ENCODE peak calls at places on chromosome 14, in five cellular contexts. One of them, this sample, is unnamed.

GRCh38 chr14:75273272-75274044 is 5.2 kb upstream of the FOS start:
- DNase-seq in neural crest cell: no peak
- DNase-seq in SK-N-SH: no peak
- DNase-seq in brain microvascular endothelial cell: peak
- DNase-seq in RWPE1: no peak
- DNase-seq in this sample: no peak

GRCh38 chr14:63508033-63508432 is 35.1 kb downstream of the PPP2R5E start:
- DNase-seq in neural crest cell: no peak
- DNase-seq in SK-N-SH: no peak
- DNase-seq in RWPE1: no peak
- DNase-seq in brain microvascular endothelial cell: no peak
- DNase-seq in this sample: no peak

GRCh38 chr14:33959692-33960151 is 8.8 kb upstream of the EGLN3 start:
- DNase-seq in brain microvascular endothelial cell: no peak
- DNase-seq in RWPE1: no peak
- DNase-seq in neural crest cell: no peak
- DNase-seq in SK-N-SH: peak
- DNase-seq in this sample: no peak

GRCh38 chr14:102318781-102319276 is 717 bp upstream of the ZNF839 start:
- DNase-seq in brain microvascular endothelial cell: no peak
- DNase-seq in RWPE1: no peak
- DNase-seq in neural crest cell: no peak
- DNase-seq in SK-N-SH: no peak
- DNase-seq in this sample: no peak

GRCh38 chr14:65360144-65360784 is 52.3 kb upstream of the FUT8 start:
- DNase-seq in neural crest cell: no peak
- DNase-seq in RWPE1: no peak
- DNase-seq in brain microvascular endothelial cell: no peak
- DNase-seq in SK-N-SH: peak
- DNase-seq in this sample: no peak

GRCh38 chr14:81311816-81312215 is 88.3 kb downstream of the STON2 start:
- DNase-seq in brain microvascular endothelial cell: no peak
- DNase-seq in SK-N-SH: no peak
- DNase-seq in RWPE1: peak
- DNase-seq in neural crest cell: no peak
- DNase-seq in this sample: no peak

GRCh38 chr14:56092761-56093160 is 25.4 kb upstream of the PELI2 start:
- DNase-seq in SK-N-SH: no peak
- DNase-seq in neural crest cell: no peak
- DNase-seq in RWPE1: no peak
- DNase-seq in brain microvascular endothelial cell: no peak
- DNase-seq in this sample: no peak

GRCh38 chr14:69360438-69361108 is 37.5 kb downstream of the ERH start:
- DNase-seq in RWPE1: no peak
- DNase-seq in neural crest cell: no peak
- DNase-seq in SK-N-SH: no peak
- DNase-seq in brain microvascular endothelial cell: no peak
- DNase-seq in this sample: no peak

GRCh38 chr14:75831455-75831854 is 150.3 kb downstream of the TGFB3 start:
- DNase-seq in RWPE1: no peak
- DNase-seq in SK-N-SH: no peak
- DNase-seq in neural crest cell: no peak
- DNase-seq in brain microvascular endothelial cell: peak
- DNase-seq in this sample: no peak

GRCh38 chr14:96086574-96087077 is 47.5 kb downstream of the C14orf132 start:
- DNase-seq in brain microvascular endothelial cell: no peak
- DNase-seq in neural crest cell: no peak
- DNase-seq in SK-N-SH: no peak
- DNase-seq in RWPE1: peak
- DNase-seq in this sample: no peak

GRCh38 chr14:91230363-91231035 is 14.0 kb downstream of the GPR68 start:
- DNase-seq in RWPE1: no peak
- DNase-seq in brain microvascular endothelial cell: peak
- DNase-seq in SK-N-SH: no peak
- DNase-seq in neural crest cell: no peak
- DNase-seq in this sample: no peak

GRCh38 chr14:94481468-94482131 is 5.6 kb upstream of the SERPINA9 start:
- DNase-seq in neural crest cell: no peak
- DNase-seq in RWPE1: no peak
- DNase-seq in SK-N-SH: no peak
- DNase-seq in brain microvascular endothelial cell: peak
- DNase-seq in this sample: no peak

GRCh38 chr14:102905116-102906108 is 17.1 kb upstream of the AMN start:
- DNase-seq in RWPE1: no peak
- DNase-seq in brain microvascular endothelial cell: no peak
- DNase-seq in neural crest cell: no peak
- DNase-seq in SK-N-SH: no peak
- DNase-seq in this sample: no peak

GRCh38 chr14:77040995-77041744 is 12.7 kb upstream of the IRF2BPL start:
- DNase-seq in neural crest cell: no peak
- DNase-seq in SK-N-SH: no peak
- DNase-seq in brain microvascular endothelial cell: no peak
- DNase-seq in RWPE1: no peak
- DNase-seq in this sample: no peak

GRCh38 chr14:75252254-75252837 is 26.3 kb upstream of the FOS start:
- DNase-seq in neural crest cell: no peak
- DNase-seq in SK-N-SH: no peak
- DNase-seq in brain microvascular endothelial cell: no peak
- DNase-seq in RWPE1: peak
- DNase-seq in this sample: no peak

GRCh38 chr14:21087294-21088091 is 11.0 kb downstream of the ZNF219 start:
- DNase-seq in SK-N-SH: peak
- DNase-seq in neural crest cell: peak
- DNase-seq in RWPE1: no peak
- DNase-seq in brain microvascular endothelial cell: peak
- DNase-seq in this sample: peak

GRCh38 chr14:29716150-29716549 is 211.5 kb downstream of the PRKD1 start:
- DNase-seq in brain microvascular endothelial cell: no peak
- DNase-seq in SK-N-SH: no peak
- DNase-seq in neural crest cell: no peak
- DNase-seq in RWPE1: no peak
- DNase-seq in this sample: no peak

GRCh38 chr14:90750191-90750590 is 66.0 kb downstream of the TTC7B start:
- DNase-seq in RWPE1: no peak
- DNase-seq in brain microvascular endothelial cell: no peak
- DNase-seq in neural crest cell: no peak
- DNase-seq in SK-N-SH: no peak
- DNase-seq in this sample: no peak

GRCh38 chr14:54493293-54493692 is 4.5 kb upstream of the GMFB start:
- DNase-seq in neural crest cell: no peak
- DNase-seq in RWPE1: no peak
- DNase-seq in SK-N-SH: peak
- DNase-seq in brain microvascular endothelial cell: no peak
- DNase-seq in this sample: no peak

GRCh38 chr14:54881761-54882401 is 20.7 kb downstream of the GCH1 start:
- DNase-seq in neural crest cell: no peak
- DNase-seq in SK-N-SH: no peak
- DNase-seq in RWPE1: peak
- DNase-seq in brain microvascular endothelial cell: no peak
- DNase-seq in this sample: no peak

GRCh38 chr14:33765251-33765650 is 185.6 kb downstream of the EGLN3 start:
- DNase-seq in SK-N-SH: peak
- DNase-seq in RWPE1: no peak
- DNase-seq in brain microvascular endothelial cell: peak
- DNase-seq in neural crest cell: peak
- DNase-seq in this sample: peak

GRCh38 chr14:68439741-68440140 is 353.1 kb downstream of the ZFP36L1 start:
- DNase-seq in brain microvascular endothelial cell: no peak
- DNase-seq in RWPE1: no peak
- DNase-seq in neural crest cell: no peak
- DNase-seq in SK-N-SH: no peak
- DNase-seq in this sample: no peak

GRCh38 chr14:37583358-37584210 is 11.5 kb downstream of the FOXA1 start:
- DNase-seq in SK-N-SH: no peak
- DNase-seq in RWPE1: no peak
- DNase-seq in neural crest cell: no peak
- DNase-seq in brain microvascular endothelial cell: no peak
- DNase-seq in this sample: no peak

GRCh38 chr14:37116933-37117844 is 55.2 kb downstream of the SLC25A21 start:
- DNase-seq in brain microvascular endothelial cell: peak
- DNase-seq in neural crest cell: no peak
- DNase-seq in RWPE1: peak
- DNase-seq in SK-N-SH: no peak
- DNase-seq in this sample: no peak

GRCh38 chr14:89452281-89452680 is 35.2 kb upstream of the FOXN3 start:
- DNase-seq in neural crest cell: no peak
- DNase-seq in brain microvascular endothelial cell: no peak
- DNase-seq in SK-N-SH: no peak
- DNase-seq in RWPE1: no peak
- DNase-seq in this sample: no peak
- TF ChIP-seq CTCF in neural crest cell: no peak
- TF ChIP-seq CTCF in brain microvascular endothelial cell: no peak
- TF ChIP-seq CTCF in SK-N-SH: no peak
- TF ChIP-seq CTCF in RWPE1: no peak
- TF ChIP-seq CTCF in this sample: no peak

GRCh38 chr14:57574617-57575288 is 81.1 kb upstream of the CCDC198 start:
- DNase-seq in RWPE1: no peak
- DNase-seq in neural crest cell: no peak
- DNase-seq in SK-N-SH: no peak
- DNase-seq in brain microvascular endothelial cell: no peak
- DNase-seq in this sample: no peak
- TF ChIP-seq CTCF in RWPE1: no peak
- TF ChIP-seq CTCF in neural crest cell: no peak
- TF ChIP-seq CTCF in SK-N-SH: no peak
- TF ChIP-seq CTCF in brain microvascular endothelial cell: no peak
- TF ChIP-seq CTCF in this sample: no peak

DNA sequence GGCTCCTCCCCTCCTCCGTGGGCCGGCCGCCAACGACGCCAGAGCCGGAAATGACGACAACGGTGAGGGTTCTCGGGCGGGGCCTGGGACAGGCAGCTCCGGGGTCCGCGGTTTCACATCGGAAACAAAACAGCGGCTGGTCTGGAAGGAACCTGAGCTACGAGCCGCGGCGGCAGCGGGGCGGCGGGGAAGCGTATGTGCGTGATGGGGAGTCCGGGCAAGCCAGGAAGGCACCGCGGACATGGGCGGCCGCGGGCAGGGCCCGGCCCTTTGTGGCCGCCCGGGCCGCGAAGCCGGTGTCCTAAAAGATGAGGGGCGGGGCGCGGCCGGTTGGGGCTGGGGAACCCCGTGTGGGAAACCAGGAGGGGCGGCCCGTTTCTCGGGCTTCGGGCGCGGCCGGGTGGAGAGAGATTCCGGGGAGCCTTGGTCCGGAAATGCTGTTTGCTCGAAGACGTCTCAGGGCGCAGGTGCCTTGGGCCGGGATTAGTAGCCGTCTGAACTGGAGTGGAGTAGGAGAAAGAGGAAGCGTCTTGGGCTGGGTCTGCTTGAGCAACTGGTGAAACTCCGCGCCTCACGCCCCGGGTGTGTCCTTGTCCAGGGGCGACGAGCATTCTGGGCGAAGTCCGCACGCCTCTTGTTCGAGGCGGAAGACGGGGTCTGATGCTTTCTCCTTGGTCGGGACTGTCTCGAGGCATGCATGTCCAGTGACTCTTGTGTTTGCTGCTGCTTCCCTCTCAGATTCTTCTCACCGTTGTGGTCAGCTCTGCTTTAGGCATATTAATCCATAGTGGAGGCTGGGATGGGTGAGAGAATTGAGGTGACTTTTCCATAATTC is at the start of gene PSEN1:
- DNase-seq in neural crest cell: peak
- DNase-seq in RWPE1: peak
- DNase-seq in SK-N-SH: peak
- DNase-seq in brain microvascular endothelial cell: peak
- DNase-seq in this sample: peak
- TF ChIP-seq CTCF in neural crest cell: no peak
- TF ChIP-seq CTCF in RWPE1: no peak
- TF ChIP-seq CTCF in SK-N-SH: no peak
- TF ChIP-seq CTCF in brain microvascular endothelial cell: no peak
- TF ChIP-seq CTCF in this sample: no peak

GRCh38 chr14:35929171-35929570 is 103.0 kb downstream of the BRMS1L start:
- DNase-seq in RWPE1: no peak
- DNase-seq in brain microvascular endothelial cell: no peak
- DNase-seq in neural crest cell: no peak
- DNase-seq in SK-N-SH: no peak
- DNase-seq in this sample: no peak
- TF ChIP-seq CTCF in RWPE1: no peak
- TF ChIP-seq CTCF in brain microvascular endothelial cell: no peak
- TF ChIP-seq CTCF in neural crest cell: no peak
- TF ChIP-seq CTCF in SK-N-SH: no peak
- TF ChIP-seq CTCF in this sample: no peak

DNA sequence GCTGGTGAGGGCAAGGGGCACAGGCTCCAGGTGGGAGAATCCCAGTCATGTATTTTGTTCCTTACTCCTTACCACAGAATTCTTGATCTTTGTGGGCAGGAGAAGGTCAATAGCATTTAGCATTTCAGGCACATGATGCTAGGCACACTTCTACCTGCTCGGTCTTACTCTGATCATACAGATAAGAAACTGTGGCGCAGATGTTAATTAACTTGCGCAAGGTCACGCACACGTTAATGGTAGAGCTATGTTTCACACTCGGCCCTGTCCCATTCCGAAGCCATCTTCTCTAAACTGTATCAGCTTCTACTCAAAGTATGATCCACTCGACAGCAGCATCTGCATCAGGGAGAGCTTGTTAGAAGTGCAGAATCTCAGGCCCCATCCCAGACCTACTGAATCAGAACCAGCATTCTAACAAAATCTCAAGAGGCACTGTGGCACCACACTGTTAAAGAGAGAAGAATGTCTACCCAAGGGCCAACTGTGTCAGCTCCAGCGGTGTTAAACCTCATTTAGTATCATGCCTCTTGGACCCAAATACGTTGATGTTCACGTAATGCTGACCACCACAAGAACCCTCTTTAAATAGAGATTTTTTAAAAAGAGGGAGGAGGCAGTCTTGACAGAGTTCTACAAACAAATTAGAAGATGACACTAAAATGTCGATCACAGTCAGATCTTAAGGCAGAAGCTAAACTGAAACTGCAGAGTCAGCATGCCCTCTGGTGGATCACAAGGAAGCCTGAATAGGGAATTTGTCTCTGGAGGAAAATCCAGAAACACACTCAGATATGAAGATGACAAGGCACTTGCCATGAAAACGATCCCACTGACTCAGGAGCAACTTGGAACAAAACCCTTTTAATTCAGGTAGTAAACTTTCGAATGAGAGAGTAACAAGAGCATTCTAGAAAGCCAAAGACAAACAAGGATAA is 7.3 kb downstream of the STXBP6 start:
- DNase-seq in neural crest cell: no peak
- DNase-seq in brain microvascular endothelial cell: peak
- DNase-seq in SK-N-SH: no peak
- DNase-seq in RWPE1: no peak
- DNase-seq in this sample: no peak
- TF ChIP-seq CTCF in neural crest cell: peak
- TF ChIP-seq CTCF in brain microvascular endothelial cell: peak
- TF ChIP-seq CTCF in SK-N-SH: peak
- TF ChIP-seq CTCF in RWPE1: no peak
- TF ChIP-seq CTCF in this sample: no peak

GRCh38 chr14:99899578-99900178 is 106.5 kb downstream of the EML1 start:
- DNase-seq in brain microvascular endothelial cell: no peak
- DNase-seq in RWPE1: peak
- DNase-seq in neural crest cell: no peak
- DNase-seq in SK-N-SH: peak
- DNase-seq in this sample: no peak
- TF ChIP-seq CTCF in brain microvascular endothelial cell: peak
- TF ChIP-seq CTCF in RWPE1: peak
- TF ChIP-seq CTCF in neural crest cell: peak
- TF ChIP-seq CTCF in SK-N-SH: peak
- TF ChIP-seq CTCF in this sample: peak

This sample was measured in D721Med.